ENCODE peak calls at places on chromosome 7, in four cellular contexts. One of them, this sample, is unnamed. For H3K27me3, the result is how much of the 10 kb centered on the place peaks cover.

GRCh38 chr7:64628192-64628591 is 37.7 kb upstream of the ZNF107 start:
- DNase-seq in transverse colon: no peak
- DNase-seq in right lobe of liver: no peak
- DNase-seq in stomach: no peak
- DNase-seq in this sample: no peak

GRCh38 chr7:128932862-128933821 is 4.6 kb upstream of the IRF5 start:
- DNase-seq in transverse colon: peak
- DNase-seq in stomach: no peak
- DNase-seq in right lobe of liver: no peak
- DNase-seq in this sample: no peak

GRCh38 chr7:94298943-94299342 is 95.8 kb upstream of the COL1A2 start:
- DNase-seq in stomach: no peak
- DNase-seq in right lobe of liver: no peak
- DNase-seq in transverse colon: no peak
- DNase-seq in this sample: no peak

GRCh38 chr7:14748461-14748860 is 154.1 kb downstream of the DGKB start:
- DNase-seq in transverse colon: no peak
- DNase-seq in right lobe of liver: no peak
- DNase-seq in stomach: no peak
- DNase-seq in this sample: no peak

GRCh38 chr7:127666602-127667001 is 14.6 kb downstream of the SND1 start:
- DNase-seq in transverse colon: no peak
- DNase-seq in right lobe of liver: no peak
- DNase-seq in stomach: no peak
- DNase-seq in this sample: no peak

GRCh38 chr7:83148776-83149175 is 13.9 kb downstream of the PCLO start:
- DNase-seq in right lobe of liver: no peak
- DNase-seq in stomach: no peak
- DNase-seq in transverse colon: no peak
- DNase-seq in this sample: no peak

GRCh38 chr7:83486536-83486935 is 162.4 kb downstream of the SEMA3E start:
- DNase-seq in stomach: no peak
- DNase-seq in right lobe of liver: no peak
- DNase-seq in transverse colon: no peak
- DNase-seq in this sample: no peak

GRCh38 chr7:28409716-28410627 is 2.3 kb upstream of the CREB5 start:
- DNase-seq in transverse colon: peak
- DNase-seq in right lobe of liver: no peak
- DNase-seq in stomach: peak
- DNase-seq in this sample: peak

GRCh38 chr7:44489955-44490350 is 505 bp downstream of the NUDCD3 start:
- DNase-seq in right lobe of liver: no peak
- DNase-seq in transverse colon: peak
- DNase-seq in stomach: peak
- DNase-seq in this sample: no peak

GRCh38 chr7:44320794-44321371 is 4.5 kb downstream of the CAMK2B start:
- DNase-seq in right lobe of liver: peak
- DNase-seq in stomach: no peak
- DNase-seq in transverse colon: no peak
- DNase-seq in this sample: no peak

GRCh38 chr7:12094365-12094921 is 116.7 kb upstream of the TMEM106B start:
- DNase-seq in transverse colon: no peak
- DNase-seq in stomach: no peak
- DNase-seq in right lobe of liver: no peak
- DNase-seq in this sample: no peak

GRCh38 chr7:47571355-47572100 is 10.4 kb downstream of the TNS3 start:
- DNase-seq in stomach: peak
- DNase-seq in transverse colon: peak
- DNase-seq in right lobe of liver: peak
- DNase-seq in this sample: peak

GRCh38 chr7:31853380-31853779 is 166.4 kb downstream of the PPP1R17 start:
- DNase-seq in transverse colon: no peak
- DNase-seq in stomach: no peak
- DNase-seq in right lobe of liver: no peak
- DNase-seq in this sample: no peak

GRCh38 chr7:12401538-12402364 is 1.9 kb downstream of the VWDE start:
- DNase-seq in transverse colon: no peak
- DNase-seq in stomach: no peak
- DNase-seq in right lobe of liver: no peak
- DNase-seq in this sample: no peak

GRCh38 chr7:30750010-30750409 is 1.9 kb upstream of the INMT start:
- DNase-seq in right lobe of liver: no peak
- DNase-seq in stomach: no peak
- DNase-seq in transverse colon: no peak
- DNase-seq in this sample: no peak

GRCh38 chr7:48173983-48174382 is 2.7 kb downstream of the ABCA13 start:
- DNase-seq in right lobe of liver: no peak
- DNase-seq in transverse colon: no peak
- DNase-seq in stomach: no peak
- DNase-seq in this sample: no peak

GRCh38 chr7:148726385-148726784 is 27.7 kb downstream of the CUL1 start:
- DNase-seq in right lobe of liver: no peak
- DNase-seq in transverse colon: no peak
- DNase-seq in stomach: no peak
- DNase-seq in this sample: no peak

GRCh38 chr7:73811760-73812168 is 19.0 kb upstream of the CLDN4 start:
- DNase-seq in transverse colon: peak
- DNase-seq in stomach: peak
- DNase-seq in right lobe of liver: peak
- DNase-seq in this sample: peak

GRCh38 chr7:106382929-106383328 is 98.1 kb upstream of the NAMPT start:
- DNase-seq in stomach: no peak
- DNase-seq in transverse colon: no peak
- DNase-seq in right lobe of liver: no peak
- DNase-seq in this sample: no peak

GRCh38 chr7:118573065-118573464 is 348.6 kb downstream of the ANKRD7 start:
- DNase-seq in right lobe of liver: no peak
- DNase-seq in stomach: no peak
- DNase-seq in transverse colon: no peak
- DNase-seq in this sample: no peak

GRCh38 chr7:40916811-40917210 is 782.0 kb downstream of the SUGCT start:
- DNase-seq in stomach: no peak
- DNase-seq in transverse colon: no peak
- DNase-seq in right lobe of liver: no peak
- DNase-seq in this sample: no peak

GRCh38 chr7:82665966-82666507 is 222.5 kb upstream of the CACNA2D1 start:
- DNase-seq in stomach: no peak
- DNase-seq in right lobe of liver: no peak
- DNase-seq in transverse colon: no peak
- DNase-seq in this sample: no peak

GRCh38 chr7:43658718-43659548 is 70.4 kb downstream of the COA1 start:
- DNase-seq in transverse colon: no peak
- DNase-seq in stomach: no peak
- DNase-seq in right lobe of liver: no peak
- DNase-seq in this sample: no peak

GRCh38 chr7:64882341-64883112 is 20.5 kb upstream of the ZNF273 start:
- DNase-seq in right lobe of liver: peak
- DNase-seq in stomach: peak
- DNase-seq in transverse colon: peak
- DNase-seq in this sample: peak

GRCh38 chr7:95927781-95928180 is 155.4 kb downstream of the DYNC1I1 start:
- DNase-seq in right lobe of liver: no peak
- DNase-seq in transverse colon: no peak
- DNase-seq in stomach: peak
- DNase-seq in this sample: no peak

GRCh38 chr7:27784399-27785053 is 44.6 kb downstream of the TAX1BP1 start:
- DNase-seq in stomach: no peak
- DNase-seq in right lobe of liver: no peak
- DNase-seq in transverse colon: no peak
- DNase-seq in this sample: no peak

GRCh38 chr7:78149787-78150186 is 351.2 kb downstream of the PHTF2 start:
- DNase-seq in transverse colon: no peak
- DNase-seq in stomach: no peak
- DNase-seq in right lobe of liver: no peak
- DNase-seq in this sample: no peak

GRCh38 chr7:150322114-150322832 is 882 bp upstream of the LRRC61 start:
- DNase-seq in stomach: no peak
- DNase-seq in right lobe of liver: no peak
- DNase-seq in transverse colon: no peak
- DNase-seq in this sample: no peak

GRCh38 chr7:105691692-105692564 is 110.6 kb upstream of the EFCAB10 start:
- DNase-seq in stomach: peak
- DNase-seq in right lobe of liver: peak
- DNase-seq in transverse colon: peak
- DNase-seq in this sample: peak

GRCh38 chr7:91784469-91784868 is 96.0 kb downstream of the MTERF1 start:
- DNase-seq in stomach: no peak
- DNase-seq in right lobe of liver: no peak
- DNase-seq in transverse colon: no peak
- DNase-seq in this sample: no peak

GRCh38 chr7:23373151-23374004 is 74.2 kb downstream of the MALSU1 start:
- DNase-seq in stomach: no peak
- DNase-seq in right lobe of liver: no peak
- DNase-seq in transverse colon: no peak
- DNase-seq in this sample: no peak

GRCh38 chr7:94289071-94289470 is 105.6 kb upstream of the COL1A2 start:
- DNase-seq in stomach: peak
- DNase-seq in right lobe of liver: no peak
- DNase-seq in transverse colon: peak
- DNase-seq in this sample: peak

GRCh38 chr7:29415215-29415614 is 148.4 kb upstream of the PRR15 start:
- DNase-seq in transverse colon: no peak
- DNase-seq in right lobe of liver: no peak
- DNase-seq in stomach: no peak
- DNase-seq in this sample: no peak

GRCh38 chr7:29410981-29411380 is 152.7 kb upstream of the PRR15 start:
- DNase-seq in transverse colon: no peak
- DNase-seq in stomach: no peak
- DNase-seq in right lobe of liver: no peak
- DNase-seq in this sample: no peak

GRCh38 chr7:29413511-29414178 is 150.0 kb upstream of the PRR15 start:
- DNase-seq in transverse colon: no peak
- DNase-seq in right lobe of liver: no peak
- DNase-seq in stomach: peak
- DNase-seq in this sample: no peak

GRCh38 chr7:29414216-29414615 is 149.4 kb upstream of the PRR15 start:
- DNase-seq in right lobe of liver: no peak
- DNase-seq in stomach: no peak
- DNase-seq in transverse colon: no peak
- DNase-seq in this sample: no peak

DNA sequence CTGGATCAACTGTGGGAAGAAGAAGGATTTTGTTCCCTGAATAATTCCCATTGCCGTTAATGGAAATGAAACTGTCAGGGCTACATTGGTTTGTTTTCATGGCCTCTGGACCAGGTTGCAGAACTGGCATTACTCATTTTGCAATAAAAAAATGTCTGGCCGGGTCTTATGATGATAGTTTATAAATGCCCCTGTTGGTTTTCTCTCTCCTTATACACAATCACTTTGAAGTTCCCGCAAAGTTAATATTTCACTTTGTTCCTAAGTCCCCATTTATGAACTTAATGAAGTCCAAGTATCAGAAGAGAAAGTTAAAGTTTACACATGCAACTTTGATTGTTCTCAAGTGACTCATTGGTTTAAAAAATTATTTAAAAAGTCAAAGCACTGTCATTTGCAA is 150.7 kb upstream of the PRR15 start:
- DNase-seq in right lobe of liver: no peak
- DNase-seq in transverse colon: no peak
- DNase-seq in stomach: no peak
- DNase-seq in this sample: no peak
- H3K4me3 ChIP-seq in right lobe of liver: no peak
- H3K4me3 ChIP-seq in transverse colon: no peak
- H3K4me3 ChIP-seq in stomach: no peak
- H3K4me3 ChIP-seq in this sample: no peak

GRCh38 chr7:116863168-116863670 is 832 bp downstream of the CAPZA2 start:
- DNase-seq in right lobe of liver: peak
- DNase-seq in stomach: no peak
- DNase-seq in transverse colon: peak
- DNase-seq in this sample: peak
- H3K27ac ChIP-seq in right lobe of liver: peak
- H3K27ac ChIP-seq in stomach: peak
- H3K27ac ChIP-seq in transverse colon: peak
- H3K27ac ChIP-seq in this sample: peak

GRCh38 chr7:157584420-157584819 is 247.6 kb downstream of the DNAJB6 start:
- DNase-seq in transverse colon: no peak
- DNase-seq in stomach: no peak
- DNase-seq in right lobe of liver: no peak
- DNase-seq in this sample: no peak
- H3K27me3 ChIP-seq in transverse colon: under half
- H3K27me3 ChIP-seq in stomach: under half
- H3K27me3 ChIP-seq in right lobe of liver: under half
- H3K27me3 ChIP-seq in this sample: under half

GRCh38 chr7:5695037-5695708 is 86.3 kb downstream of the RNF216 start:
- DNase-seq in stomach: no peak
- DNase-seq in transverse colon: peak
- DNase-seq in right lobe of liver: no peak
- DNase-seq in this sample: no peak

GRCh38 chr7:5697754-5698487 is 83.5 kb downstream of the RNF216 start:
- DNase-seq in stomach: no peak
- DNase-seq in transverse colon: no peak
- DNase-seq in right lobe of liver: no peak
- DNase-seq in this sample: no peak

GRCh38 chr7:5694221-5694754 is 87.2 kb downstream of the RNF216 start:
- DNase-seq in right lobe of liver: no peak
- DNase-seq in stomach: no peak
- DNase-seq in transverse colon: no peak
- DNase-seq in this sample: no peak

GRCh38 chr7:5696346-5697100 is 84.9 kb downstream of the RNF216 start:
- DNase-seq in right lobe of liver: no peak
- DNase-seq in transverse colon: no peak
- DNase-seq in stomach: no peak
- DNase-seq in this sample: no peak

GRCh38 chr7:5695709-5696345 is 85.6 kb downstream of the RNF216 start:
- DNase-seq in stomach: no peak
- DNase-seq in transverse colon: peak
- DNase-seq in right lobe of liver: no peak
- DNase-seq in this sample: no peak
- H3K4me3 ChIP-seq in stomach: no peak
- H3K4me3 ChIP-seq in transverse colon: no peak
- H3K4me3 ChIP-seq in right lobe of liver: no peak
- H3K4me3 ChIP-seq in this sample: no peak